ENCODE peak calls at places on chromosomes 16 and 17, in five cellular contexts. One of them, this sample, is unnamed.

GRCh38 chr17:82346342-82347300 is 12.4 kb upstream of the TEX19 start:
- DNase-seq in stimulated activated CD4-positive, alpha-beta T cell treated with anti-CD3 and anti-CD28 coated beads, Interleukin-1b, Interleukin-23, amount 100 ng/mL, for 24 hours: no peak
- DNase-seq in choroid plexus epithelial cell: no peak
- DNase-seq in dorsolateral prefrontal cortex: no peak
- DNase-seq in mesothelial cell of epicardium: no peak
- DNase-seq in this sample: no peak

GRCh38 chr16:24718967-24719521 is 10.4 kb upstream of the TNRC6A start:
- DNase-seq in stimulated activated CD4-positive, alpha-beta T cell treated with anti-CD3 and anti-CD28 coated beads, Interleukin-1b, Interleukin-23, amount 100 ng/mL, for 24 hours: no peak
- DNase-seq in choroid plexus epithelial cell: no peak
- DNase-seq in dorsolateral prefrontal cortex: no peak
- DNase-seq in mesothelial cell of epicardium: no peak
- DNase-seq in this sample: no peak

GRCh38 chr17:44489581-44489980 is 13.6 kb downstream of the GPATCH8 start:
- DNase-seq in stimulated activated CD4-positive, alpha-beta T cell treated with anti-CD3 and anti-CD28 coated beads, Interleukin-1b, Interleukin-23, amount 100 ng/mL, for 24 hours: no peak
- DNase-seq in choroid plexus epithelial cell: no peak
- DNase-seq in dorsolateral prefrontal cortex: no peak
- DNase-seq in mesothelial cell of epicardium: no peak
- DNase-seq in this sample: no peak

GRCh38 chr16:70151391-70151790 is 22.2 kb upstream of the CLEC18C start:
- DNase-seq in stimulated activated CD4-positive, alpha-beta T cell treated with anti-CD3 and anti-CD28 coated beads, Interleukin-1b, Interleukin-23, amount 100 ng/mL, for 24 hours: no peak
- DNase-seq in choroid plexus epithelial cell: no peak
- DNase-seq in dorsolateral prefrontal cortex: no peak
- DNase-seq in mesothelial cell of epicardium: no peak
- DNase-seq in this sample: no peak

GRCh38 chr16:25014500-25015147 is 545 bp downstream of the ARHGAP17 start:
- DNase-seq in stimulated activated CD4-positive, alpha-beta T cell treated with anti-CD3 and anti-CD28 coated beads, Interleukin-1b, Interleukin-23, amount 100 ng/mL, for 24 hours: no peak
- DNase-seq in choroid plexus epithelial cell: peak
- DNase-seq in dorsolateral prefrontal cortex: peak
- DNase-seq in mesothelial cell of epicardium: peak
- DNase-seq in this sample: no peak

GRCh38 chr17:82283208-82283749 is 9.8 kb upstream of the CSNK1D start:
- DNase-seq in stimulated activated CD4-positive, alpha-beta T cell treated with anti-CD3 and anti-CD28 coated beads, Interleukin-1b, Interleukin-23, amount 100 ng/mL, for 24 hours: no peak
- DNase-seq in choroid plexus epithelial cell: peak
- DNase-seq in dorsolateral prefrontal cortex: no peak
- DNase-seq in mesothelial cell of epicardium: peak
- DNase-seq in this sample: no peak

GRCh38 chr16:74982303-74982702 is 2.6 kb downstream of the WDR59 start:
- DNase-seq in stimulated activated CD4-positive, alpha-beta T cell treated with anti-CD3 and anti-CD28 coated beads, Interleukin-1b, Interleukin-23, amount 100 ng/mL, for 24 hours: no peak
- DNase-seq in choroid plexus epithelial cell: no peak
- DNase-seq in dorsolateral prefrontal cortex: no peak
- DNase-seq in mesothelial cell of epicardium: no peak
- DNase-seq in this sample: no peak

GRCh38 chr17:50266384-50267073 is 7.7 kb upstream of the TMEM92 start:
- DNase-seq in stimulated activated CD4-positive, alpha-beta T cell treated with anti-CD3 and anti-CD28 coated beads, Interleukin-1b, Interleukin-23, amount 100 ng/mL, for 24 hours: no peak
- DNase-seq in choroid plexus epithelial cell: peak
- DNase-seq in dorsolateral prefrontal cortex: peak
- DNase-seq in mesothelial cell of epicardium: no peak
- DNase-seq in this sample: no peak

GRCh38 chr17:17167986-17168385 is 38.1 kb downstream of the PLD6 start:
- DNase-seq in stimulated activated CD4-positive, alpha-beta T cell treated with anti-CD3 and anti-CD28 coated beads, Interleukin-1b, Interleukin-23, amount 100 ng/mL, for 24 hours: no peak
- DNase-seq in choroid plexus epithelial cell: no peak
- DNase-seq in dorsolateral prefrontal cortex: no peak
- DNase-seq in mesothelial cell of epicardium: no peak
- DNase-seq in this sample: no peak

GRCh38 chr17:4858068-4858879 is 25.1 kb downstream of the MINK1 start:
- DNase-seq in stimulated activated CD4-positive, alpha-beta T cell treated with anti-CD3 and anti-CD28 coated beads, Interleukin-1b, Interleukin-23, amount 100 ng/mL, for 24 hours: no peak
- DNase-seq in choroid plexus epithelial cell: no peak
- DNase-seq in dorsolateral prefrontal cortex: peak
- DNase-seq in mesothelial cell of epicardium: no peak
- DNase-seq in this sample: no peak

GRCh38 chr17:48352630-48353029 is 77.4 kb downstream of the SKAP1 start:
- DNase-seq in stimulated activated CD4-positive, alpha-beta T cell treated with anti-CD3 and anti-CD28 coated beads, Interleukin-1b, Interleukin-23, amount 100 ng/mL, for 24 hours: no peak
- DNase-seq in choroid plexus epithelial cell: no peak
- DNase-seq in dorsolateral prefrontal cortex: no peak
- DNase-seq in mesothelial cell of epicardium: no peak
- DNase-seq in this sample: no peak

GRCh38 chr17:15744885-15745284 is 12.8 kb downstream of the TBC1D26 start:
- DNase-seq in stimulated activated CD4-positive, alpha-beta T cell treated with anti-CD3 and anti-CD28 coated beads, Interleukin-1b, Interleukin-23, amount 100 ng/mL, for 24 hours: no peak
- DNase-seq in choroid plexus epithelial cell: peak
- DNase-seq in dorsolateral prefrontal cortex: no peak
- DNase-seq in mesothelial cell of epicardium: no peak
- DNase-seq in this sample: no peak

GRCh38 chr17:66829386-66829864 is 5.5 kb upstream of the CACNG5 start:
- DNase-seq in stimulated activated CD4-positive, alpha-beta T cell treated with anti-CD3 and anti-CD28 coated beads, Interleukin-1b, Interleukin-23, amount 100 ng/mL, for 24 hours: no peak
- DNase-seq in choroid plexus epithelial cell: peak
- DNase-seq in dorsolateral prefrontal cortex: no peak
- DNase-seq in mesothelial cell of epicardium: peak
- DNase-seq in this sample: peak

GRCh38 chr17:18129041-18129502 is 20.5 kb downstream of the MYO15A start:
- DNase-seq in stimulated activated CD4-positive, alpha-beta T cell treated with anti-CD3 and anti-CD28 coated beads, Interleukin-1b, Interleukin-23, amount 100 ng/mL, for 24 hours: no peak
- DNase-seq in choroid plexus epithelial cell: peak
- DNase-seq in dorsolateral prefrontal cortex: peak
- DNase-seq in mesothelial cell of epicardium: no peak
- DNase-seq in this sample: no peak

GRCh38 chr17:9905902-9906301 is 831 bp upstream of the RCVRN start:
- DNase-seq in stimulated activated CD4-positive, alpha-beta T cell treated with anti-CD3 and anti-CD28 coated beads, Interleukin-1b, Interleukin-23, amount 100 ng/mL, for 24 hours: no peak
- DNase-seq in choroid plexus epithelial cell: peak
- DNase-seq in dorsolateral prefrontal cortex: no peak
- DNase-seq in mesothelial cell of epicardium: no peak
- DNase-seq in this sample: peak

GRCh38 chr17:83118071-83118841 is 38.8 kb downstream of the METRNL start:
- DNase-seq in stimulated activated CD4-positive, alpha-beta T cell treated with anti-CD3 and anti-CD28 coated beads, Interleukin-1b, Interleukin-23, amount 100 ng/mL, for 24 hours: no peak
- DNase-seq in choroid plexus epithelial cell: no peak
- DNase-seq in dorsolateral prefrontal cortex: no peak
- DNase-seq in mesothelial cell of epicardium: no peak
- DNase-seq in this sample: no peak

GRCh38 chr16:11780988-11781680 is 15.9 kb downstream of the ZC3H7A start:
- DNase-seq in stimulated activated CD4-positive, alpha-beta T cell treated with anti-CD3 and anti-CD28 coated beads, Interleukin-1b, Interleukin-23, amount 100 ng/mL, for 24 hours: no peak
- DNase-seq in choroid plexus epithelial cell: no peak
- DNase-seq in dorsolateral prefrontal cortex: no peak
- DNase-seq in mesothelial cell of epicardium: no peak
- DNase-seq in this sample: no peak

GRCh38 chr16:85279874-85280545 is 167.7 kb upstream of the CIBAR2 start:
- DNase-seq in stimulated activated CD4-positive, alpha-beta T cell treated with anti-CD3 and anti-CD28 coated beads, Interleukin-1b, Interleukin-23, amount 100 ng/mL, for 24 hours: no peak
- DNase-seq in choroid plexus epithelial cell: peak
- DNase-seq in dorsolateral prefrontal cortex: peak
- DNase-seq in mesothelial cell of epicardium: no peak
- DNase-seq in this sample: no peak